ENCODE peak calls at places on chromosomes 7 and 10, in five cellular contexts. I is left ventricle myocardium superior, W is A673, N is brain pericyte, J is smooth muscle cell of the brain vasculature. U is an unnamed sample.

GRCh38 chr7:2802504-2803341 is 41.4 kb downstream of the GNA12 start:
- DNase-seq in I (peak), W (peak), N (no peak), J (no peak), U (no peak)

GRCh38 chr10:59905066-59905734 is 1.2 kb downstream of the CCDC6 start:
- DNase-seq in I (peak), W (no peak), N (no peak), J (no peak), U (peak)

GRCh38 chr7:137538361-137538762 is 194.8 kb upstream of the PTN start:
- DNase-seq in I (no peak), W (no peak), N (peak), J (peak), U (no peak)

GRCh38 chr7:128796325-128796724 is 4.6 kb downstream of the CCDC136 start:
- DNase-seq in I (no peak), W (no peak), N (no peak), J (no peak), U (no peak)

GRCh38 chr10:546971-547590 is 142.4 kb downstream of the DIP2C start:
- DNase-seq in I (no peak), W (peak), N (no peak), J (no peak), U (no peak)

GRCh38 chr7:157028528-157028903 is 18.1 kb upstream of the MNX1 start:
- DNase-seq in I (no peak), W (no peak), N (no peak), J (no peak), U (no peak)

GRCh38 chr10:6091630-6092029 is 2.8 kb downstream of the RBM17 start:
- DNase-seq in I (no peak), W (peak), N (no peak), J (no peak), U (no peak)

GRCh38 chr10:21689881-21690280 is 155.8 kb downstream of the MLLT10 start:
- DNase-seq in I (no peak), W (no peak), N (no peak), J (no peak), U (no peak)

GRCh38 chr7:131111081-131111576 is 216.5 kb upstream of the MKLN1 start:
- DNase-seq in I (no peak), W (peak), N (no peak), J (no peak), U (no peak)

GRCh38 chr10:66564341-66564740 is 361.5 kb upstream of the LRRTM3 start:
- DNase-seq in I (no peak), W (no peak), N (no peak), J (no peak), U (no peak)